ENCODE peak calls at places on chromosomes 2 and 18, in ten cellular contexts. P, L, I, R, X, N, Z, H, V and A are unnamed samples.

GRCh38 chr18:67243799-67244587 is 272.5 kb downstream of the DSEL start:
- DNase-seq in H (no peak), V (no peak), N (no peak), Z (no peak), I (no peak), L (peak), X (no peak), P (no peak), R (no peak), A (no peak)

GRCh38 chr18:22930089-22930713 is 2.9 kb upstream of the RBBP8 start:
- DNase-seq in P (peak), R (peak), H (peak), V (peak), N (peak), X (peak), I (peak), Z (peak), L (peak), A (peak)

GRCh38 chr2:224046752-224047151 is 7.7 kb upstream of the SERPINE2 start:
- DNase-seq in Z (no peak), R (no peak), L (no peak), V (no peak), H (no peak), X (no peak), I (no peak), P (no peak), N (no peak), A (no peak)

GRCh38 chr2:200618590-200619021 is 32.8 kb downstream of the AOX1 start:
- DNase-seq in P (no peak), R (no peak), I (no peak), Z (no peak), N (no peak), V (peak), L (no peak), H (no peak), X (no peak), A (no peak)

GRCh38 chr2:122029945-122030344 is 274.5 kb downstream of the TSN start:
- DNase-seq in V (no peak), P (no peak), X (no peak), H (no peak), Z (no peak), N (no peak), R (no peak), I (no peak), L (no peak), A (no peak)

GRCh38 chr2:178109813-178110212 is 2.4 kb upstream of the RBM45 start:
- DNase-seq in I (no peak), P (no peak), L (peak), H (no peak), R (peak), N (peak), X (no peak), Z (no peak), V (no peak), A (no peak)

GRCh38 chr2:19545507-19545906 is 187.1 kb upstream of the OSR1 start:
- DNase-seq in P (no peak), H (no peak), N (no peak), L (no peak), R (no peak), V (no peak), Z (no peak), I (no peak), X (no peak), A (no peak)

GRCh38 chr18:61929881-61930640 is 37.3 kb upstream of the RNF152 start:
- DNase-seq in V (no peak), L (peak), N (no peak), X (no peak), H (no peak), I (no peak), P (no peak), Z (no peak), R (no peak), A (no peak)

GRCh38 chr2:149915151-149915550 is 327.6 kb upstream of the MMADHC start:
- DNase-seq in X (no peak), H (no peak), P (no peak), R (no peak), Z (no peak), L (no peak), I (no peak), V (no peak), N (no peak), A (no peak)

GRCh38 chr2:53353372-53354111 is 414.1 kb upstream of the CHAC2 start:
- DNase-seq in L (no peak), R (peak), P (no peak), N (no peak), V (no peak), H (peak), X (no peak), I (no peak), Z (no peak), A (no peak)

GRCh38 chr2:160221391-160222276 is 21.6 kb upstream of the ITGB6 start:
- DNase-seq in L (peak), X (peak), P (peak), Z (no peak), H (peak), N (peak), I (peak), V (peak), R (no peak), A (peak)
- TF ChIP-seq POLR2A in L (no peak), X (no peak), P (no peak), Z (no peak), H (peak), N (no peak), I (no peak), V (peak), R (no peak), A (no peak)

GRCh38 chr2:232982926-232983668 is 30.0 kb downstream of the NGEF start:
- DNase-seq in I (no peak), R (no peak), V (no peak), L (no peak), Z (peak), H (no peak), P (no peak), X (no peak), N (no peak), A (no peak)
- TF ChIP-seq CTCF in I (no peak), R (peak), V (no peak), L (no peak), Z (peak), H (no peak), P (no peak), X (no peak), N (peak), A (no peak)

GRCh38 chr2:41540268-41540963 is 507.4 kb upstream of the PKDCC start:
- DNase-seq in N (no peak), V (peak), P (no peak), L (no peak), Z (no peak), X (no peak), R (no peak), H (no peak), I (no peak), A (no peak)
- TF ChIP-seq POLR2AphosphoS5 in N (no peak), V (peak), P (no peak), L (no peak), Z (no peak), X (no peak), R (no peak), H (no peak), I (peak), A (no peak)

DNA sequence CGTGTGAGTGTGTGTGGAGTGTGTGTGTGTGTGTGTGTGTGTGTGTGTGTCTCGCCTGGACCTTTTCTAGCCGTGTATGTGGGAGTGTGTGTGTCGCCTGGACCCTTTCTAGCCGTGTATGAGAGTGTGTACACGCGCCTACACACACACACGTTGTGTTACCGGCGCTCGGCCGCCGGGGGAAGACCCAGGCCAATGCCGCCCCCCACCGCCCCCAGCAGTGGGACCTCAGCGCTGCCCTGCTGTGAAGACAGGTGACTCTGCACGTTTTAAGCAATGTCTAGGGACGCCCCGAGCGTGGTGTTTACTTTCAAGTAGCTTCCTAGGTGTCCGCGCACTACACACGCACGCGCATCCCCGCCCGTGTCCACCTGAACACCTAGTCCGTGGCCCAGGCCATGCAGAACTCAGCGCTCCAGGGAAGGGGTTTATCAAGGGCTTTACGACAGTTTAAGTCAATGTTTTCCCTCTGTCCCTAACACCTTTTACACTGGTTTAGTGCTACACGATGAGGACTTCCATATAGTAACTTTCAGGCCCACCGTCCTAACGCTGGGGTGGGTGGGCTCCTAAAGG is 1.2 kb upstream of the BCL2 start:
- DNase-seq in L (peak), V (peak), R (no peak), H (peak), I (peak), X (peak), Z (peak), P (peak), N (peak), A (peak)
- TF ChIP-seq POLR2A in L (no peak), V (no peak), R (no peak), H (peak), I (no peak), X (no peak), Z (peak), P (no peak), N (peak), A (no peak)

GRCh38 chr2:127526940-127527804 is 883 bp upstream of the IWS1 start:
- DNase-seq in I (no peak), Z (no peak), H (no peak), R (peak), P (no peak), X (no peak), L (no peak), N (peak), V (peak), A (no peak)
- TF ChIP-seq CTCF in I (no peak), Z (no peak), H (no peak), R (peak), P (no peak), X (no peak), L (no peak), N (peak), V (no peak), A (no peak)

GRCh38 chr2:26691881-26692813 is at the start of gene KCNK3:
- DNase-seq in Z (peak), L (peak), P (peak), X (no peak), R (no peak), I (peak), N (no peak), H (peak), V (peak), A (peak)
- TF ChIP-seq POLR2AphosphoS5 in Z (no peak), L (no peak), P (peak), X (no peak), R (no peak), I (no peak), N (no peak), H (no peak), V (no peak), A (no peak)

GRCh38 chr2:207338220-207338607 is 172.5 kb upstream of the KLF7 start:
- DNase-seq in P (no peak), L (no peak), Z (no peak), X (no peak), H (no peak), V (no peak), R (no peak), I (no peak), N (no peak), A (no peak)

GRCh38 chr2:207334309-207334630 is 168.5 kb upstream of the KLF7 start:
- DNase-seq in X (no peak), N (no peak), L (no peak), H (no peak), I (no peak), Z (no peak), R (no peak), P (no peak), V (no peak), A (no peak)

GRCh38 chr2:207334631-207335371 is 169.1 kb upstream of the KLF7 start:
- DNase-seq in X (peak), R (peak), L (peak), P (peak), Z (peak), I (peak), N (no peak), V (peak), H (peak), A (no peak)

GRCh38 chr2:207338610-207339009 is 172.9 kb upstream of the KLF7 start:
- DNase-seq in X (no peak), H (no peak), V (no peak), L (no peak), I (no peak), R (no peak), Z (no peak), N (no peak), P (no peak), A (no peak)

DNA sequence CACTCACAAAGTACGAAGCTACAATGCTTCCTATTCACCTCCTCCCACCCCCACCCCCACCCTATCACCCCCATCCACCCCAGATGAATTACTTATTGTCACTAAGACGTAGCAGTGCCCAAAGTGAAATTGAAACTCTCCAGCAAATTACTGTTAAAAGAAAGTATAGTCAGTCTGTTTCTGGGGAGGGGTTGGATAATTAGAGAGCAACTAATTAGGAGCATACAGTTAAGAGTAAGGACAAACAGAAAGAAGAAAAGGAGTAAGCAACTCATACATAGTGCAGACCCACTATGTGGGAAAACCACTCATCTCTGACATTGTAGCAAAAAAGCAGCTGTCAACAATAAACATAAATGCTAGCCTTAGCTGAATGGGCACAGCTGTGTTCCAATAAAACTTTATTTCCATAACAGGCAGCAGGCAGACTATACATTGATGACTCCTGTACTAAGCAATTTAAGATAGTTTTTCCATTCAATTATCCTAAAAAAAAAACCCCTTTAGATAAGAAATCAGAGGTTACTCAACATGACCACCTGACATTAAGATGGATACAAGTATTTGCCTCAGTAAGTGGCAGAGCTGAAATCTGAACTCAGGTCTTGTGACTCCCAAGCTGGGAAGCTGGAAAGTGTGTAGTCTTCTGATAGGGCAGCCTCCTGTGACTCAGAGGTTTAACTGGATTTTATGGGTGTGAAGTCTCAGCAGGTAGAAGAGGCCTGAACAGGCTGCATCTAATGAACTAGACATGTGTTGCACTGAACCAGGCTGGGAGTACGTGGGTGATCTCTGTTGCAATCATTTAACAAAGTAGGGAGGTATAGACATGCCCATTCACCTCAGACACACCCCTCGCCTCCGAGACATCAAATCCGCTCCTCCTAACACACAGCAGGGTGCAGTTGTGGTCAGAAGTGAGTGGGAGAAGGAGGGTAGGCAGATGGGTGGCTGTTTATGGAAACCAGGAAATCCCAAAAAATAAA is 171.8 kb upstream of the KLF7 start:
- DNase-seq in L (peak), R (peak), N (no peak), Z (no peak), V (no peak), H (no peak), P (no peak), I (no peak), X (no peak), A (no peak)
- TF ChIP-seq POLR2A in L (no peak), R (no peak), N (no peak), Z (no peak), V (no peak), H (no peak), P (no peak), I (no peak), X (no peak), A (no peak)